ENCODE peak calls at places on chromosomes 2 and 18, in nine cellular contexts. X is effector memory CD4-positive, alpha-beta T cell; M is GM23248; P is stimulated activated naive CD8-positive, alpha-beta T cell treated with anti-CD3 and anti-CD28 coated beads, Interleukin-15, amount 100 ng/mL, for 72 hours; S is choroid plexus epithelial cell; L is NCI-H748 treated with DMSO at 0.1 percent for 48 hours; Z is dorsolateral prefrontal cortex; Y is MV-4-11; H is activated T-helper 1 cell treated with anti-CD3 and anti-CD28 coated beads, Interleukin-2, amount 50 U/mL, for 16 hours. R is an unnamed sample.
A peak's percentile ranks its signal among the peaks of the same experiment; 100 is the strongest.

GRCh38 chr2:236706288-236706687 is 136.7 kb downstream of the ACKR3 start:
- DNase-seq in X (no peak), S (no peak), M (no peak), H (no peak), P (no peak), Z (no peak), Y (no peak), L (no peak), R (no peak)

GRCh38 chr18:1053654-1054315 is 149.1 kb downstream of the ADCYAP1 start:
- DNase-seq in P (no peak), Z (no peak), L (no peak), M (no peak), Y (no peak), X (no peak), S (no peak), H (no peak), R (no peak)

GRCh38 chr2:233421091-233421816 is 67.0 kb downstream of the DGKD start:
- DNase-seq in Y (no peak), L (no peak), S (no peak), P (no peak), Z (no peak), H (no peak), X (no peak), M (no peak), R (no peak)

GRCh38 chr18:8987250-8987649 is 115.2 kb upstream of the NDUFV2 start:
- DNase-seq in X (no peak), H (no peak), P (no peak), L (no peak), Y (no peak), Z (peak; percentile 57), S (no peak), M (peak; percentile 86), R (no peak)

GRCh38 chr18:4839639-4840038 is 357.4 kb downstream of the AKAIN1 start:
- DNase-seq in L (no peak), H (no peak), P (no peak), M (no peak), Y (no peak), Z (no peak), S (no peak), X (no peak), R (no peak)

GRCh38 chr2:181984814-181985631 is 630 bp upstream of the PPP1R1C start:
- DNase-seq in M (no peak), Y (no peak), P (no peak), X (no peak), H (no peak), L (no peak), S (peak; percentile 27), Z (no peak), R (peak; percentile 62)

GRCh38 chr2:61456070-61456745 is 14.7 kb downstream of the USP34 start:
- DNase-seq in H (no peak), S (no peak), L (no peak), X (no peak), P (no peak), Y (no peak), Z (no peak), M (no peak), R (no peak)

GRCh38 chr18:35728676-35729075 is 147.1 kb downstream of the GALNT1 start:
- DNase-seq in H (no peak), L (no peak), X (no peak), P (no peak), M (no peak), Z (no peak), S (no peak), Y (no peak), R (peak; percentile 12)

GRCh38 chr2:10868465-10869314 is 43.0 kb upstream of the KCNF1 start:
- DNase-seq in L (no peak), S (no peak), Y (no peak), H (no peak), X (no peak), M (peak; percentile 87), P (no peak), Z (no peak), R (no peak)

GRCh38 chr2:43515807-43516497 is 79.9 kb downstream of the THADA start:
- DNase-seq in M (peak; percentile 19), X (no peak), Y (no peak), S (no peak), Z (no peak), P (no peak), H (no peak), L (no peak), R (peak; percentile 43)

GRCh38 chr2:79085382-79085781 is 2.4 kb downstream of the REG1B start:
- DNase-seq in Y (no peak), Z (no peak), L (no peak), H (no peak), S (no peak), P (no peak), M (no peak), X (no peak), R (no peak)

GRCh38 chr2:12715258-12715865 is 1.4 kb upstream of the TRIB2 start:
- DNase-seq in H (no peak), S (no peak), L (no peak), M (peak; percentile 16), Z (no peak), X (no peak), P (no peak), Y (no peak), R (peak; percentile 51)

GRCh38 chr2:161414385-161415040 is 1.6 kb upstream of the TBR1 start:
- DNase-seq in Y (no peak), S (no peak), P (peak; percentile 34), X (no peak), M (peak; percentile 67), H (no peak), L (peak; percentile 47), Z (peak; percentile 34), R (peak; percentile 70)

GRCh38 chr18:75113455-75113854 is 95.5 kb downstream of the PTGR3 start:
- DNase-seq in Z (no peak), X (no peak), P (no peak), Y (no peak), S (no peak), H (no peak), M (no peak), L (no peak), R (no peak)

GRCh38 chr2:239258248-239258647 is 142.6 kb downstream of the HDAC4 start:
- DNase-seq in Z (no peak), L (no peak), P (no peak), S (no peak), M (no peak), H (no peak), X (no peak), Y (peak; percentile 35), R (no peak)

GRCh38 chr2:38448692-38449405 is 71.8 kb upstream of the ATL2 start:
- DNase-seq in P (no peak), L (no peak), H (no peak), Y (no peak), M (no peak), S (no peak), Z (no peak), X (no peak), R (no peak)

GRCh38 chr2:120552800-120553471 is 182.7 kb upstream of the GLI2 start:
- DNase-seq in Z (peak; percentile 52), L (peak; percentile 56), H (no peak), Y (peak; percentile 11), P (peak; percentile 13), S (peak; percentile 72), X (no peak), M (peak; percentile 64), R (no peak)